ENCODE peak calls at places on chromosomes 16 and 17, in four cellular contexts. One of them, this sample, is unnamed. For H3K4me1, the result is how much of the 10 kb centered on the place peaks cover.

GRCh38 chr16:28585674-28586073 is 11.2 kb downstream of the SULT1A2 start:
- DNase-seq in H9: no peak
- DNase-seq in right atrium auricular region: no peak
- DNase-seq in mucosa of descending colon: peak
- DNase-seq in this sample: no peak

GRCh38 chr16:8686031-8686621 is 11.7 kb downstream of the ABAT start:
- DNase-seq in H9: no peak
- DNase-seq in mucosa of descending colon: no peak
- DNase-seq in right atrium auricular region: no peak
- DNase-seq in this sample: no peak

GRCh38 chr16:86723699-86724098 is 145.3 kb downstream of the FOXL1 start:
- DNase-seq in right atrium auricular region: no peak
- DNase-seq in H9: peak
- DNase-seq in mucosa of descending colon: no peak
- DNase-seq in this sample: no peak

GRCh38 chr16:7843196-7843595 is 510.6 kb downstream of the RBFOX1 start:
- DNase-seq in right atrium auricular region: no peak
- DNase-seq in mucosa of descending colon: no peak
- DNase-seq in H9: no peak
- DNase-seq in this sample: no peak

GRCh38 chr17:65434878-65435277 is 126.6 kb downstream of the AXIN2 start:
- DNase-seq in right atrium auricular region: no peak
- DNase-seq in H9: no peak
- DNase-seq in mucosa of descending colon: no peak
- DNase-seq in this sample: no peak

GRCh38 chr17:66549312-66549705 is 246.9 kb downstream of the PRKCA start:
- DNase-seq in mucosa of descending colon: no peak
- DNase-seq in right atrium auricular region: no peak
- DNase-seq in H9: peak
- DNase-seq in this sample: no peak

GRCh38 chr16:10895053-10895946 is 18.3 kb downstream of the CIITA start:
- DNase-seq in H9: peak
- DNase-seq in right atrium auricular region: no peak
- DNase-seq in mucosa of descending colon: peak
- DNase-seq in this sample: no peak

GRCh38 chr16:20309786-20310185 is 17.5 kb downstream of the GP2 start:
- DNase-seq in right atrium auricular region: no peak
- DNase-seq in mucosa of descending colon: no peak
- DNase-seq in H9: no peak
- DNase-seq in this sample: no peak

GRCh38 chr16:87918866-87919680 is 17.3 kb downstream of the CA5A start:
- DNase-seq in H9: no peak
- DNase-seq in mucosa of descending colon: no peak
- DNase-seq in right atrium auricular region: no peak
- DNase-seq in this sample: no peak

GRCh38 chr17:3765981-3766380 is 35.0 kb downstream of the ITGAE start:
- DNase-seq in mucosa of descending colon: no peak
- DNase-seq in right atrium auricular region: no peak
- DNase-seq in H9: no peak
- DNase-seq in this sample: no peak

GRCh38 chr16:4011225-4011939 is 104.9 kb downstream of the ADCY9 start:
- DNase-seq in mucosa of descending colon: no peak
- DNase-seq in right atrium auricular region: no peak
- DNase-seq in H9: peak
- DNase-seq in this sample: no peak

GRCh38 chr17:57370051-57370581 is 113.8 kb downstream of the MSI2 start:
- DNase-seq in right atrium auricular region: no peak
- DNase-seq in mucosa of descending colon: no peak
- DNase-seq in H9: no peak
- DNase-seq in this sample: no peak

GRCh38 chr16:575354-576196 is 5.8 kb downstream of the PIGQ start:
- DNase-seq in right atrium auricular region: no peak
- DNase-seq in H9: no peak
- DNase-seq in mucosa of descending colon: no peak
- DNase-seq in this sample: no peak

GRCh38 chr16:87954826-87955225 is 3.6 kb downstream of the BANP start:
- DNase-seq in mucosa of descending colon: peak
- DNase-seq in H9: no peak
- DNase-seq in right atrium auricular region: no peak
- DNase-seq in this sample: no peak

GRCh38 chr16:143456-143855 is 5.0 kb upstream of the NPRL3 start:
- DNase-seq in H9: no peak
- DNase-seq in right atrium auricular region: no peak
- DNase-seq in mucosa of descending colon: no peak
- DNase-seq in this sample: no peak

GRCh38 chr16:8173111-8173644 is 417.1 kb downstream of the TMEM114 start:
- DNase-seq in right atrium auricular region: no peak
- DNase-seq in mucosa of descending colon: peak
- DNase-seq in H9: peak
- DNase-seq in this sample: no peak

GRCh38 chr16:84726079-84726669 is 26.4 kb downstream of the USP10 start:
- DNase-seq in right atrium auricular region: peak
- DNase-seq in H9: peak
- DNase-seq in mucosa of descending colon: peak
- DNase-seq in this sample: peak

GRCh38 chr16:11232852-11233726 is 22.9 kb downstream of the SOCS1 start:
- DNase-seq in right atrium auricular region: no peak
- DNase-seq in mucosa of descending colon: peak
- DNase-seq in H9: peak
- DNase-seq in this sample: no peak

GRCh38 chr16:3058173-3059030 is 7.0 kb upstream of the IL32 start:
- DNase-seq in H9: peak
- DNase-seq in mucosa of descending colon: peak
- DNase-seq in right atrium auricular region: no peak
- DNase-seq in this sample: no peak

GRCh38 chr17:57808882-57809281 is 41.0 kb downstream of the MRPS23 start:
- DNase-seq in H9: peak
- DNase-seq in mucosa of descending colon: no peak
- DNase-seq in right atrium auricular region: no peak
- DNase-seq in this sample: no peak

GRCh38 chr17:81329279-81329926 is 34.3 kb upstream of the SLC38A10 start:
- DNase-seq in right atrium auricular region: peak
- DNase-seq in H9: peak
- DNase-seq in mucosa of descending colon: peak
- DNase-seq in this sample: peak

GRCh38 chr16:87056083-87056482 is 261.1 kb downstream of the C16orf95 start:
- DNase-seq in mucosa of descending colon: no peak
- DNase-seq in H9: peak
- DNase-seq in right atrium auricular region: no peak
- DNase-seq in this sample: no peak

GRCh38 chr17:65656390-65657250 is 95.2 kb upstream of the AXIN2 start:
- DNase-seq in right atrium auricular region: no peak
- DNase-seq in H9: no peak
- DNase-seq in mucosa of descending colon: no peak
- DNase-seq in this sample: no peak

GRCh38 chr16:67650023-67650422 is 5.1 kb downstream of the CARMIL2 start:
- DNase-seq in mucosa of descending colon: no peak
- DNase-seq in right atrium auricular region: no peak
- DNase-seq in H9: no peak
- DNase-seq in this sample: no peak

GRCh38 chr16:89039756-89040155 is 53.9 kb upstream of the ACSF3 start:
- DNase-seq in right atrium auricular region: no peak
- DNase-seq in mucosa of descending colon: peak
- DNase-seq in H9: no peak
- DNase-seq in this sample: no peak

GRCh38 chr17:27503636-27504035 is 47.4 kb downstream of the KSR1 start:
- DNase-seq in right atrium auricular region: no peak
- DNase-seq in H9: no peak
- DNase-seq in mucosa of descending colon: no peak
- DNase-seq in this sample: no peak

GRCh38 chr17:42277342-42277712 is 1.1 kb upstream of the STAT5B start:
- DNase-seq in right atrium auricular region: no peak
- DNase-seq in H9: no peak
- DNase-seq in mucosa of descending colon: no peak
- DNase-seq in this sample: no peak

GRCh38 chr17:45261577-45262515 is at the start of gene SPATA32:
- DNase-seq in H9: peak
- DNase-seq in mucosa of descending colon: peak
- DNase-seq in right atrium auricular region: no peak
- DNase-seq in this sample: no peak

GRCh38 chr17:29109477-29110371 is 66.8 kb downstream of the PIPOX start:
- DNase-seq in H9: peak
- DNase-seq in mucosa of descending colon: no peak
- DNase-seq in right atrium auricular region: no peak
- DNase-seq in this sample: no peak

GRCh38 chr17:48014603-48015037 is 23.0 kb downstream of the COPZ2 start:
- DNase-seq in right atrium auricular region: no peak
- DNase-seq in H9: peak
- DNase-seq in mucosa of descending colon: no peak
- DNase-seq in this sample: no peak

GRCh38 chr17:57090560-57091185 is 5.6 kb downstream of the AKAP1 start:
- DNase-seq in right atrium auricular region: no peak
- DNase-seq in mucosa of descending colon: no peak
- DNase-seq in H9: no peak
- DNase-seq in this sample: no peak

GRCh38 chr17:7673239-7673638 is 14.1 kb downstream of the TP53 start:
- DNase-seq in mucosa of descending colon: no peak
- DNase-seq in H9: peak
- DNase-seq in right atrium auricular region: no peak
- DNase-seq in this sample: no peak

DNA sequence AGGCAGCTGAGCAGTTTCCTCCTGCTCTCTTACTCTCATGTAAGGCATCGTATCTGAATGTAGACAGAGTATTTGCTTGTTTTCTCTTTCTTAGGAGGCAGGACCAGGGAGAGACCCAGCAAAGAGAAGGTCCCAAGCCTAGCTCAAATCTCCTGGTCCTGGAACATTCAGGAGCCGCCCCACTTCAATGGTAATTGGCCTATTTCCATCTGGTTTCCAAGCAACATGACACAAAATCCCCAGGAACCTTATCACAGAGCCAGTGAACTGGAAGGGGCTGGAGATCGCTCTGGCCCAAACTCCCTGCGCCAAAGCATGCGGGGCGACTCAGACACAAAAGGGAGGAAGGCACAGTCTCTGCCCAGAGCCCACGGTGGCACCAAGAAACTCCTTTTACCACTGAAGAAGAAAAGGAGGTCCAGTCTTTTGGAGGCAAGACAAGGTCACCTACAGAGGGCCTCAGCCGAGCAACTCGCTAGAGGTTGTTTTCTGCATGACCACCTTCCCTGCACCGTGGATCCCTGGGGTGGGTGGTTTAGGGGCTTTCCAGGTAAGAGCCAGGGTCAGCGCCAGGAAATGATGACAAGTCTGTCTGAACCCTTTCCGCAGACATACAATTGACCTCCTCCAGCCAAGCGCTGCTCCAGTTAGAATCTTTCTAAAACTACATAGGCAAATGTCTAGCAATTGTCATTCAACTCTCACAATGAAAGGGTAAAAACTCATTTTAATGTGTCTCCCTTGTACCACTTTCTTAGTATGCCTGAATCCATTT is 394.7 kb downstream of the SOX9 start:
- DNase-seq in right atrium auricular region: no peak
- DNase-seq in mucosa of descending colon: no peak
- DNase-seq in H9: no peak
- DNase-seq in this sample: no peak
- H3K4me1 ChIP-seq in right atrium auricular region: under half
- H3K4me1 ChIP-seq in mucosa of descending colon: under half
- H3K4me1 ChIP-seq in H9: under half
- H3K4me1 ChIP-seq in this sample: half or more

GRCh38 chr17:40870136-40870535 is 3.1 kb upstream of the KRT12 start:
- DNase-seq in right atrium auricular region: no peak
- DNase-seq in mucosa of descending colon: no peak
- DNase-seq in H9: no peak
- DNase-seq in this sample: no peak

GRCh38 chr17:40871316-40871715 is 4.3 kb upstream of the KRT12 start:
- DNase-seq in H9: no peak
- DNase-seq in mucosa of descending colon: no peak
- DNase-seq in right atrium auricular region: no peak
- DNase-seq in this sample: no peak

GRCh38 chr17:40873801-40874200 is 6.8 kb upstream of the KRT12 start:
- DNase-seq in right atrium auricular region: no peak
- DNase-seq in mucosa of descending colon: no peak
- DNase-seq in H9: no peak
- DNase-seq in this sample: no peak

GRCh38 chr17:40872416-40872815 is 5.4 kb upstream of the KRT12 start:
- DNase-seq in right atrium auricular region: no peak
- DNase-seq in H9: no peak
- DNase-seq in mucosa of descending colon: no peak
- DNase-seq in this sample: no peak

GRCh38 chr17:40873255-40873654 is 6.2 kb upstream of the KRT12 start:
- DNase-seq in H9: no peak
- DNase-seq in right atrium auricular region: no peak
- DNase-seq in mucosa of descending colon: no peak
- DNase-seq in this sample: no peak
- TF ChIP-seq CTCF in H9: no peak
- TF ChIP-seq CTCF in right atrium auricular region: no peak
- TF ChIP-seq CTCF in mucosa of descending colon: no peak
- TF ChIP-seq CTCF in this sample: no peak

GRCh38 chr17:76498886-76499667 is 2.1 kb downstream of the RHBDF2 start:
- DNase-seq in H9: no peak
- DNase-seq in mucosa of descending colon: no peak
- DNase-seq in right atrium auricular region: no peak
- DNase-seq in this sample: no peak
- H3K4me1 ChIP-seq in H9: under half
- H3K4me1 ChIP-seq in mucosa of descending colon: under half
- H3K4me1 ChIP-seq in right atrium auricular region: half or more
- H3K4me1 ChIP-seq in this sample: under half

GRCh38 chr17:1641065-1641403 is 4.5 kb downstream of the SCARF1 start:
- DNase-seq in right atrium auricular region: no peak
- DNase-seq in mucosa of descending colon: no peak
- DNase-seq in H9: no peak
- DNase-seq in this sample: no peak

GRCh38 chr17:1643999-1644492 is 1.5 kb downstream of the SCARF1 start:
- DNase-seq in right atrium auricular region: no peak
- DNase-seq in mucosa of descending colon: no peak
- DNase-seq in H9: no peak
- DNase-seq in this sample: no peak

GRCh38 chr17:1645207-1646171 is at the start of gene SCARF1:
- DNase-seq in mucosa of descending colon: no peak
- DNase-seq in right atrium auricular region: peak
- DNase-seq in H9: peak
- DNase-seq in this sample: no peak

GRCh38 chr17:1644493-1645206 is 882 bp downstream of the SCARF1 start:
- DNase-seq in H9: no peak
- DNase-seq in right atrium auricular region: no peak
- DNase-seq in mucosa of descending colon: no peak
- DNase-seq in this sample: no peak

DNA sequence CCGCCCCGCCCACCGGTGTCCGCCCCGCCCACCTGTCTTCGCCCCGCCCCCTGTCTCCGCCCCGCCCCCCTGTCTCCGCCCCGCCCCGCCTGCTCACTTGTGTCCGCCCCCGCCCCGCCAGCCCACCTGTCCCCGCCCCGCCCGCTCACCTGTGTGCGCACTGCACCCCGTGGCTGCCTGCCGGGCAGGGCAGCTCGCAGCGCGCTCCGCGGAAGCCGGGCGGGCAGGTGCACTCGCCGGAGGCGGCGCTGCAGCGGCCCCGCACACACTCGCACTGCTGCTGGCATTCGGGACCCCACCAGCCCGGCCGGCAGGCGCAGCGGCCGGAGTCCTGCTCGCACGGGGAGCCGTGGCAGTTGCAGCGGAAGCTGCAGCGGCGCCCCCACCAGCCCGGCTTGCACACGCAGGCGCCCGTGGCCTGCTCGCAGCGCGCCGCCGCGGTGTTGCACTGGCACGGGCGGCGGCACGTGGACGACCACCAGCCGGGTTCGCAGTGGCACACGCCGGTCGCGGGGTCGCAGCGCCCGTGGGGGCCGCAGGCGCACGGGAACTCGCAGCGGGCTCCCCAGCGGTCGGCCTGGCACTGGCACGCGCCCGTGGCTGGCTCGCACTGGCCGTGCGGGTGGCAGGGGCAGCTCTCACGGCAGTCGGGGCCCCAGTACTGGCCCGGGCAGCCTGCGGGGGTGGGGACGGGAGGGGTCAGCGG is 2.1 kb downstream of the SCARF1 start:
- DNase-seq in right atrium auricular region: no peak
- DNase-seq in H9: peak
- DNase-seq in mucosa of descending colon: peak
- DNase-seq in this sample: no peak
- TF ChIP-seq CTCF in right atrium auricular region: no peak
- TF ChIP-seq CTCF in H9: peak
- TF ChIP-seq CTCF in mucosa of descending colon: peak
- TF ChIP-seq CTCF in this sample: peak

This sample was measured in esophagus squamous epithelium.